ENCODE peak calls at places on chromosomes 12 and 14, in four cellular contexts. A, P, Z and N are unnamed samples.

GRCh38 chr14:50668008-50668851 is at the start of gene SAV1:
- DNase-seq in P (peak), A (peak), Z (peak), N (peak)

GRCh38 chr12:95590775-95591174 is 39.5 kb upstream of the USP44 start:
- DNase-seq in Z (no peak), A (no peak), P (no peak), N (no peak)

GRCh38 chr12:47793015-47793681 is 20.1 kb downstream of the SLC48A1 start:
- DNase-seq in P (no peak), Z (no peak), A (no peak), N (no peak)

GRCh38 chr14:59148334-59148900 is 40.0 kb upstream of the DAAM1 start:
- DNase-seq in Z (no peak), P (no peak), A (no peak), N (no peak)

GRCh38 chr14:21634840-21635239 is at the start of gene OR10G2:
- DNase-seq in A (no peak), P (no peak), Z (no peak), N (no peak)

GRCh38 chr14:92877757-92878431 is 45.1 kb upstream of the CHGA start:
- DNase-seq in Z (no peak), P (peak), A (no peak), N (no peak)

GRCh38 chr14:63735720-63736119 is 7.9 kb upstream of the SGPP1 start:
- DNase-seq in A (no peak), P (no peak), Z (no peak), N (no peak)

GRCh38 chr14:64721391-64721791 is 17.2 kb downstream of the PLEKHG3 start:
- DNase-seq in A (no peak), P (no peak), Z (no peak), N (no peak)

GRCh38 chr12:13857750-13858149 is 123.7 kb downstream of the GRIN2B start:
- DNase-seq in P (no peak), Z (no peak), A (no peak), N (no peak)

GRCh38 chr12:89932950-89933349 is 224.3 kb upstream of the ATP2B1 start:
- DNase-seq in P (no peak), Z (no peak), A (no peak), N (no peak)

GRCh38 chr12:23921099-23921846 is 28.2 kb downstream of the SOX5 start:
- DNase-seq in P (no peak), Z (no peak), A (no peak), N (no peak)

GRCh38 chr12:27762757-27763156 is 17.3 kb upstream of the KLHL42 start:
- DNase-seq in A (no peak), Z (no peak), P (no peak), N (no peak)

GRCh38 chr12:20883288-20883687 is 72.8 kb downstream of the SLCO1B3 start:
- DNase-seq in P (no peak), Z (peak), A (no peak), N (no peak)

GRCh38 chr14:58705066-58705465 is 67.3 kb downstream of the DACT1 start:
- DNase-seq in Z (no peak), A (no peak), P (no peak), N (no peak)

GRCh38 chr12:69897744-69898143 is 72.7 kb downstream of the MYRFL start:
- DNase-seq in Z (peak), A (no peak), P (no peak), N (no peak)

GRCh38 chr12:3603576-3603975 is 112.6 kb downstream of the PRMT8 start:
- DNase-seq in Z (no peak), P (no peak), A (no peak), N (no peak)

GRCh38 chr14:76337619-76338545 is 38.1 kb upstream of the ESRRB start:
- DNase-seq in P (no peak), Z (peak), A (no peak), N (no peak)

GRCh38 chr12:25811656-25812126 is 146.8 kb upstream of the RASSF8 start:
- DNase-seq in Z (peak), P (no peak), A (no peak), N (peak)

GRCh38 chr12:72141381-72141780 is 130.8 kb upstream of the TRHDE start:
- DNase-seq in Z (peak), A (no peak), P (no peak), N (peak)

GRCh38 chr12:4483885-4484823 is 38.5 kb upstream of the FGF6 start:
- DNase-seq in Z (peak), A (no peak), P (no peak), N (no peak)

GRCh38 chr12:127898616-127899015 is 368.4 kb upstream of the TMEM132C start:
- DNase-seq in P (no peak), Z (no peak), A (no peak), N (no peak)

GRCh38 chr12:19428261-19428660 is 11.0 kb upstream of the AEBP2 start:
- DNase-seq in P (no peak), Z (no peak), A (no peak), N (no peak)

GRCh38 chr12:130220361-130220760 is 58.1 kb downstream of the FZD10 start:
- DNase-seq in P (peak), A (no peak), Z (no peak), N (no peak)

GRCh38 chr12:122848471-122849351 is 13.5 kb downstream of the HIP1R start:
- DNase-seq in Z (no peak), A (no peak), P (no peak), N (no peak)

GRCh38 chr14:94716976-94717375 is 52.9 kb downstream of the GSC start:
- DNase-seq in Z (no peak), A (no peak), P (no peak), N (no peak)

GRCh38 chr12:47896633-47897032 is 8.2 kb downstream of the VDR start:
- DNase-seq in A (no peak), Z (peak), P (no peak), N (no peak)

GRCh38 chr14:49464885-49465284 is 121.3 kb downstream of the RPS29 start:
- DNase-seq in A (no peak), P (no peak), Z (no peak), N (peak)

GRCh38 chr12:127304751-127305725 is 961.9 kb upstream of the TMEM132C start:
- DNase-seq in A (no peak), P (peak), Z (no peak), N (no peak)

GRCh38 chr14:85380891-85381290 is 149.1 kb upstream of the FLRT2 start:
- DNase-seq in P (no peak), Z (no peak), A (no peak), N (no peak)

GRCh38 chr12:47017901-47018479 is 61.4 kb upstream of the PCED1B start:
- DNase-seq in A (no peak), P (no peak), Z (peak), N (no peak)

GRCh38 chr12:116434155-116435065 is 124.8 kb upstream of the MAP1LC3B2 start:
- DNase-seq in Z (peak), P (peak), A (no peak), N (no peak)

GRCh38 chr12:107362960-107363359 is 269.6 kb upstream of the CRY1 start:
- DNase-seq in Z (no peak), A (no peak), P (no peak), N (no peak)

GRCh38 chr12:120206228-120206627 is 5.3 kb upstream of the RPLP0 start:
- DNase-seq in P (no peak), Z (no peak), A (no peak), N (no peak)

GRCh38 chr14:102629011-102629444 is 36.6 kb downstream of the RCOR1 start:
- DNase-seq in Z (no peak), P (no peak), A (no peak), N (no peak)

GRCh38 chr12:9725471-9725870 is 7.4 kb downstream of the CLECL1 start:
- DNase-seq in A (no peak), P (no peak), Z (no peak), N (no peak)

GRCh38 chr14:100972134-100972905 is 68.8 kb upstream of the RTL1 start:
- DNase-seq in Z (peak), A (no peak), P (no peak), N (no peak)